ENCODE peak calls at places on chromosomes 3 and 15, in six cellular contexts. F is right lobe of liver, V is aorta, U is vagina, Y is lower lobe of right lung, N is heart right ventricle. X is an unnamed sample.

GRCh38 chr15:89009080-89009479 is 79.2 kb upstream of the ABHD2 start:
- DNase-seq in F (no peak), V (no peak), U (no peak), Y (no peak), N (no peak), X (no peak)

GRCh38 chr15:55588070-55588817 is at the start of gene PYGO1:
- DNase-seq in F (peak; percentile 50), V (peak; percentile 88), U (no peak), Y (peak; percentile 72), N (peak; percentile 57), X (no peak)

GRCh38 chr3:21795152-21795837 is 44.3 kb upstream of the ZNF385D start:
- DNase-seq in F (no peak), V (peak; percentile 49), U (no peak), Y (no peak), N (peak; percentile 70), X (no peak)

GRCh38 chr15:34582461-34583357 is 742 bp downstream of the GOLGA8B start:
- DNase-seq in F (peak; percentile 67), V (peak; percentile 77), U (no peak), Y (no peak), N (peak; percentile 41), X (no peak)

GRCh38 chr3:71542548-71543370 is 40.8 kb downstream of the FOXP1 start:
- DNase-seq in F (peak; percentile 41), V (peak; percentile 92), U (peak; percentile 91), Y (peak; percentile 80), N (peak; percentile 75), X (peak; percentile 79)

GRCh38 chr15:34079904-34080303 is 21.8 kb downstream of the EMC7 start:
- DNase-seq in F (no peak), V (no peak), U (no peak), Y (no peak), N (no peak), X (no peak)

GRCh38 chr15:67957435-67958139 is 96.5 kb upstream of the PIAS1 start:
- DNase-seq in F (no peak), V (no peak), U (no peak), Y (no peak), N (no peak), X (no peak)

GRCh38 chr3:187744169-187745151 is 808 bp downstream of the BCL6 start:
- DNase-seq in F (peak; percentile 68), V (peak; percentile 82), U (peak; percentile 91), Y (peak; percentile 74), N (peak; percentile 55), X (no peak)

GRCh38 chr3:108453541-108454057 is 56.8 kb downstream of the MYH15 start:
- DNase-seq in F (no peak), V (no peak), U (no peak), Y (no peak), N (no peak), X (no peak)

GRCh38 chr3:168926426-168926825 is 737.1 kb downstream of the MECOM start:
- DNase-seq in F (no peak), V (no peak), U (no peak), Y (no peak), N (no peak), X (no peak)
- H3K27ac ChIP-seq in F (no peak overlapping the region), V (no peak overlapping the region), U (no peak overlapping the region), Y (no peak overlapping the region), N (no peak overlapping the region), X (no peak overlapping the region)

GRCh38 chr3:122987726-122988319 is 39.7 kb downstream of the SEMA5B start:
- DNase-seq in F (no peak), V (no peak), U (no peak), Y (no peak), N (no peak), X (no peak)
- H3K27me3 ChIP-seq in F (no peaks in the 10 kb centered on the region), V (no peaks in the 10 kb centered on the region), U (no peaks in the 10 kb centered on the region), Y (peaks cover 16% of the 10 kb centered on the region), N (no peaks in the 10 kb centered on the region), X (peaks cover 34% of the 10 kb centered on the region)

GRCh38 chr15:48925714-48926223 is 38.0 kb downstream of the SHC4 start:
- DNase-seq in F (no peak), V (no peak), U (no peak), Y (no peak), N (no peak), X (no peak)
- H3K27ac ChIP-seq in F (no peak overlapping the region), V (no peak overlapping the region), U (no peak overlapping the region), Y (no peak overlapping the region), N (no peak overlapping the region), X (peak overlapping the region; percentile 55)

GRCh38 chr3:143502101-143502500 is 346.2 kb downstream of the SLC9A9 start:
- DNase-seq in F (no peak), V (no peak), U (no peak), Y (no peak), N (no peak), X (no peak)

GRCh38 chr3:143507735-143508580 is 340.3 kb downstream of the SLC9A9 start:
- DNase-seq in F (no peak), V (no peak), U (no peak), Y (no peak), N (no peak), X (no peak)

GRCh38 chr3:143503325-143503885 is 344.9 kb downstream of the SLC9A9 start:
- DNase-seq in F (no peak), V (no peak), U (no peak), Y (no peak), N (no peak), X (no peak)
- H3K27me3 ChIP-seq in F (no peaks in the 10 kb centered on the region), V (no peaks in the 10 kb centered on the region), U (no peaks in the 10 kb centered on the region), Y (no peaks in the 10 kb centered on the region), N (no peaks in the 10 kb centered on the region), X (no peaks in the 10 kb centered on the region)

DNA sequence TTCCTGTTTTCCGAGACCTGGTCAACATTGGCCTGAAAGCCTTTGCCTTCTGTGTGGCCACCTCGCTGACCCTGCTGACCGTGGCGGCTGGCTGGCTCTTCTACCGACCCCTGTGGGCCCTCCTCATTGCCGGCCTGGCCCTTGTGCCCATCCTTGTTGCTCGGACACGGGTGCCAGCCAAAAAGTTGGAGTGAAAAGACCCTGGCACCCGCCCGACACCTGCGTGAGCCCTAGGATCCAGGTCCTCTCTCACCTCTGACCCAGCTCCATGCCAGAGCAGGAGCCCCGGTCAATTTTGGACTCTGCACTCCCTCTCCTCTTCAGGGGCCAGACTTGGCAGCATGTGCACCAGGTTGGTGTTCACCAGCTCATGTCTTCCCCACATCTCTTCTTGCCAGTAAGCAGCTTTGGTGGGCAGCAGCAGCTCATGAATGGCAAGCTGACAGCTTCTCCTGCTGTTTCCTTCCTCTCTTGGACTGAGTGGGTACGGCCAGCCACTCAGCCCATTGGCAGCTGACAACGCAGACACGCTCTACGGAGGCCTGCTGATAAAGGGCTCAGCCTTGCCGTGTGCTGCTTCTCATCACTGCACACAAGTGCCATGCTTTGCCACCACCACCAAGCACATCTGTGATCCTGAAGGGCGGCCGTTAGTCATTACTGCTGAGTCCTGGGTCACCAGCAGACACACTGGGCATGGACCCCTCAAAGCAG is 16.9 kb downstream of the TMEM43 start:
- DNase-seq in F (no peak), V (no peak), U (no peak), Y (no peak), N (peak; percentile 66), X (no peak)
- H3K27ac ChIP-seq in F (peak overlapping the region; percentile 37), V (peak overlapping the region; percentile 7), U (peak overlapping the region; percentile 81), Y (peak overlapping the region; percentile 95), N (peak overlapping the region; percentile 82), X (peak overlapping the region; percentile 54)

X was measured in dorsolateral prefrontal cortex.